ENCODE peak calls at places on chromosomes 5 and 9, in nine cellular contexts. K, S, M, P, N, F, O, A and V are unnamed samples. For H3K27me3, the result is how much of the 10 kb centered on the place peaks cover.

GRCh38 chr9:107137495-107138202 is 145.4 kb upstream of the RAD23B start:
- DNase-seq in K (no peak), S (no peak), M (peak), P (no peak), N (no peak), F (no peak), O (no peak), A (no peak), V (no peak)

GRCh38 chr5:111764019-111764418 is 7.0 kb upstream of the NREP start:
- DNase-seq in K (no peak), S (no peak), M (no peak), P (no peak), N (no peak), F (no peak), O (no peak), A (no peak), V (no peak)

GRCh38 chr5:128413356-128413755 is 124.7 kb downstream of the FBN2 start:
- DNase-seq in K (no peak), S (no peak), M (peak), P (no peak), N (no peak), F (no peak), O (no peak), A (no peak), V (no peak)

GRCh38 chr9:13520069-13520468 is 240.6 kb upstream of the MPDZ start:
- DNase-seq in K (no peak), S (no peak), M (peak), P (no peak), N (no peak), F (no peak), O (no peak), A (no peak), V (no peak)

GRCh38 chr5:171906171-171906570 is 100.3 kb downstream of the FBXW11 start:
- DNase-seq in K (no peak), S (no peak), M (no peak), P (no peak), N (no peak), F (no peak), O (no peak), A (no peak), V (no peak)

GRCh38 chr9:92759990-92760893 is 4.4 kb downstream of the BICD2 start:
- DNase-seq in K (no peak), S (no peak), M (no peak), P (peak), N (peak), F (peak), O (peak), A (peak), V (no peak)

GRCh38 chr5:60207031-60207430 is 313.5 kb upstream of the PDE4D start:
- DNase-seq in K (no peak), S (no peak), M (no peak), P (no peak), N (no peak), F (no peak), O (no peak), A (no peak), V (no peak)

GRCh38 chr9:108209132-108209700 is 646.6 kb downstream of the ACTL7B start:
- DNase-seq in K (no peak), S (no peak), M (no peak), P (peak), N (no peak), F (no peak), O (no peak), A (peak), V (no peak)

GRCh38 chr9:78054180-78054579 is 22.6 kb upstream of the GNAQ start:
- DNase-seq in K (no peak), S (no peak), M (no peak), P (peak), N (no peak), F (no peak), O (no peak), A (no peak), V (no peak)

GRCh38 chr9:89422151-89422918 is 75.6 kb downstream of the SEMA4D start:
- DNase-seq in K (no peak), S (no peak), M (no peak), P (no peak), N (no peak), F (no peak), O (peak), A (no peak), V (peak)

GRCh38 chr9:117714282-117714681 is 10.1 kb downstream of the TLR4 start:
- DNase-seq in K (no peak), S (peak), M (no peak), P (no peak), N (no peak), F (no peak), O (peak), A (no peak), V (no peak)

GRCh38 chr9:88997646-88998045 is 6.4 kb downstream of the S1PR3 start:
- DNase-seq in K (no peak), S (no peak), M (no peak), P (no peak), N (no peak), F (no peak), O (no peak), A (no peak), V (no peak)

GRCh38 chr9:127783644-127784043 is 2.2 kb upstream of the CDK9 start:
- DNase-seq in K (no peak), S (no peak), M (no peak), P (no peak), N (no peak), F (no peak), O (no peak), A (no peak), V (no peak)

GRCh38 chr9:33106827-33107621 is 30.6 kb upstream of the SMU1 start:
- DNase-seq in K (no peak), S (no peak), M (peak), P (no peak), N (no peak), F (no peak), O (no peak), A (peak), V (no peak)

GRCh38 chr9:126055386-126055785 is 271.2 kb upstream of the MVB12B start:
- DNase-seq in K (no peak), S (peak), M (no peak), P (no peak), N (no peak), F (no peak), O (peak), A (no peak), V (no peak)

GRCh38 chr5:173016621-173017046 is 33.1 kb downstream of the ATP6V0E1 start:
- DNase-seq in K (peak), S (no peak), M (peak), P (no peak), N (no peak), F (no peak), O (no peak), A (no peak), V (no peak)

GRCh38 chr5:106241409-106241808 is 1429.3 kb downstream of the EFNA5 start:
- DNase-seq in K (no peak), S (no peak), M (no peak), P (no peak), N (no peak), F (no peak), O (no peak), A (no peak), V (no peak)

GRCh38 chr5:17670353-17670752 is 36.1 kb downstream of the TAF11L14 start:
- DNase-seq in K (no peak), S (no peak), M (no peak), P (no peak), N (peak), F (no peak), O (peak), A (no peak), V (no peak)

GRCh38 chr5:131532016-131532640 is 102.9 kb downstream of the RAPGEF6 start:
- DNase-seq in K (no peak), S (no peak), M (no peak), P (no peak), N (no peak), F (no peak), O (no peak), A (no peak), V (no peak)

GRCh38 chr9:127075592-127076380 is 46.6 kb downstream of the ANGPTL2 start:
- DNase-seq in K (no peak), S (peak), M (peak), P (no peak), N (no peak), F (no peak), O (no peak), A (no peak), V (no peak)

DNA sequence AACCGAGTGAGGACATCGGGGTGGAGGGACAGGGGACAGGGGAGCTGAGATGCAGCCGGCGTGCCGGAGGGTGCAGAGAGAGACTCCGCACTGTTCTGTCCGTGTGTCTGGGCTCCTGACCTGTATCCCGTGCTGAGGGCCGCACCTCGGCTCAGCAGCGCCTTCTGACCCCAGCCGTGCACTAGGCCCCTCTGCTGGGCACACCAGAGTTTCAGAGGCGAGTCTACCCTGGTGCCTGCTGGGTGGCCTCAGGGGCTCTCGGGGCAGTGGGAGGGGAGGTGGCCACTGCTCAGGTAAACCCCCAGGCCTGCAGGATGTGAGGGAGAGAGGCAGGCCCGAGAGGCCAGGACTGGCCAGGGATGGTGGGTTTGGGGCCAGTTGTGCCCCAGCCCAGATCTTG is 100.2 kb downstream of the RXRA start:
- DNase-seq in K (no peak), S (no peak), M (no peak), P (no peak), N (no peak), F (no peak), O (no peak), A (no peak), V (no peak)
- H3K4me3 ChIP-seq in K (no peak), S (no peak), M (no peak), P (no peak), N (no peak), F (no peak), O (no peak), A (no peak), V (no peak)

DNA sequence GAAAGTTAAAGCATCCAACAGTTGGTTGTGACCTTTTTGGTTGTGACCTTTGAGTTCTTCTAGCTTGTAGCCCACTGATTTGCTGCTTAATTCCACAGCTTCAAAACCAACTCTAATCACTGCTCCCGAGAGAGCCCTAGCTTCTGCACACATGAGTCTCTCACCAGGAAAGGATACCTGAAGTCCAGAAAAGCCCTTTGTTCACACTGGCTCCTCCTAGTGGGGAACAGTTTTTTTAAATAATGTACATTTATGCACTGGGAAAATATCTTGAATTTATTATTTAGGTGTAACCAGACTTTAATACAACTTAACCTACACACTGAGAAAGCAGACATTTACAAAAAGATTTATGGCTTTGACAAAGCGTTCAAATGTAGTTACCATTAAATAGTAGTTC is 120.2 kb upstream of the CCDC152 start:
- DNase-seq in K (no peak), S (no peak), M (peak), P (no peak), N (no peak), F (no peak), O (no peak), A (no peak), V (no peak)
- TF ChIP-seq CTCF in K (no peak), S (no peak), M (peak), P (no peak), N (no peak), F (no peak), O (no peak), A (no peak), V (peak)

GRCh38 chr9:129254566-129255287 is 76.7 kb upstream of the IER5L start:
- DNase-seq in K (no peak), S (no peak), M (no peak), P (no peak), N (peak), F (no peak), O (peak), A (no peak), V (no peak)
- H3K27me3 ChIP-seq in K (under half), S (under half), M (under half), P (under half), N (under half), F (under half), O (under half), A (under half), V (under half)

GRCh38 chr5:113489299-113489698 is 1.0 kb upstream of the MCC start:
- DNase-seq in K (peak), S (no peak), M (peak), P (no peak), N (no peak), F (no peak), O (no peak), A (no peak), V (no peak)
- H3K4me3 ChIP-seq in K (no peak), S (peak), M (no peak), P (no peak), N (no peak), F (no peak), O (no peak), A (no peak), V (no peak)

GRCh38 chr9:95182854-95183563 is 134.5 kb downstream of the FANCC start:
- DNase-seq in K (peak), S (no peak), M (no peak), P (no peak), N (no peak), F (no peak), O (no peak), A (no peak), V (no peak)
- TF ChIP-seq CTCF in K (peak), S (no peak), M (no peak), P (peak), N (peak), F (no peak), O (no peak), A (no peak), V (no peak)